ENCODE peak calls at places on chromosomes 11 and 22, in six cellular contexts. U, A, K, F, R and O are unnamed samples.

GRCh38 chr11:75431533-75432525 is 1.2 kb downstream of the KLHL35 start:
- DNase-seq in K (no peak), U (no peak), F (no peak), A (no peak), R (peak; percentile 32), O (no peak)

GRCh38 chr11:133509924-133510697 is 22.2 kb downstream of the OPCML start:
- DNase-seq in A (no peak), K (no peak), R (no peak), F (no peak), U (no peak), O (no peak)

GRCh38 chr11:66289548-66290331 is 797 bp upstream of the YIF1A start:
- DNase-seq in R (no peak), A (no peak), K (peak; percentile 79), U (no peak), F (no peak), O (no peak)

GRCh38 chr11:35040221-35040942 is 98.6 kb upstream of the CD44 start:
- DNase-seq in K (peak; percentile 66), R (peak; percentile 57), A (no peak), F (peak; percentile 89), U (peak; percentile 86), O (peak; percentile 88)

GRCh38 chr22:28013611-28014010 is 94.6 kb upstream of the PITPNB start:
- DNase-seq in K (no peak), U (no peak), A (no peak), R (no peak), F (no peak), O (no peak)

GRCh38 chr11:115452245-115452644 is 52.0 kb downstream of the CADM1 start:
- DNase-seq in R (peak; percentile 16), U (no peak), F (no peak), A (no peak), K (no peak), O (no peak)

GRCh38 chr11:10328314-10329090 is 23.6 kb downstream of the ADM start:
- DNase-seq in R (no peak), F (peak; percentile 87), K (no peak), U (peak; percentile 85), A (peak; percentile 51), O (peak; percentile 81)

GRCh38 chr22:46803031-46803880 is 40.8 kb downstream of the TBC1D22A start:
- DNase-seq in F (no peak), R (peak; percentile 46), K (peak; percentile 62), A (peak; percentile 29), U (no peak), O (peak; percentile 49)

GRCh38 chr22:46799626-46800025 is 37.2 kb downstream of the TBC1D22A start:
- DNase-seq in F (no peak), A (no peak), R (no peak), U (no peak), K (no peak), O (no peak)